ENCODE peak calls at places on chromosomes 7 and 10, in six cellular contexts. A, J, Y, C, H and G are unnamed samples.

GRCh38 chr10:116699783-116700150 is 42.6 kb downstream of the HSPA12A start:
- DNase-seq in A (no peak), C (no peak), J (no peak), H (no peak), Y (no peak), G (no peak)

GRCh38 chr10:8640878-8641277 is 586.4 kb downstream of the GATA3 start:
- DNase-seq in A (no peak), C (no peak), H (no peak), J (no peak), Y (no peak), G (no peak)

GRCh38 chr7:21916629-21917028 is 29.1 kb downstream of the CDCA7L start:
- DNase-seq in A (no peak), J (no peak), C (no peak), Y (no peak), H (no peak), G (no peak)

GRCh38 chr7:139035588-139036353 is at the start of gene ZC3HAV1L:
- DNase-seq in C (no peak), J (no peak), H (no peak), Y (peak), A (peak), G (peak)

GRCh38 chr7:38796636-38797501 is 112.1 kb downstream of the VPS41 start:
- DNase-seq in J (peak), Y (peak), C (no peak), H (peak), A (peak), G (peak)

GRCh38 chr10:132488231-132488821 is 49.3 kb upstream of the INPP5A start:
- DNase-seq in J (no peak), H (no peak), A (no peak), C (no peak), Y (no peak), G (no peak)

GRCh38 chr10:83605783-83606182 is 533.5 kb upstream of the GHITM start:
- DNase-seq in Y (no peak), H (no peak), A (no peak), C (no peak), J (no peak), G (no peak)

GRCh38 chr10:51700228-51700835 is 937 bp upstream of the CSTF2T start:
- DNase-seq in J (no peak), H (peak), Y (no peak), A (no peak), C (no peak), G (no peak)

GRCh38 chr7:46032936-46033335 is 111.9 kb upstream of the IGFBP3 start:
- DNase-seq in H (no peak), C (no peak), Y (no peak), A (no peak), J (no peak), G (peak)

DNA sequence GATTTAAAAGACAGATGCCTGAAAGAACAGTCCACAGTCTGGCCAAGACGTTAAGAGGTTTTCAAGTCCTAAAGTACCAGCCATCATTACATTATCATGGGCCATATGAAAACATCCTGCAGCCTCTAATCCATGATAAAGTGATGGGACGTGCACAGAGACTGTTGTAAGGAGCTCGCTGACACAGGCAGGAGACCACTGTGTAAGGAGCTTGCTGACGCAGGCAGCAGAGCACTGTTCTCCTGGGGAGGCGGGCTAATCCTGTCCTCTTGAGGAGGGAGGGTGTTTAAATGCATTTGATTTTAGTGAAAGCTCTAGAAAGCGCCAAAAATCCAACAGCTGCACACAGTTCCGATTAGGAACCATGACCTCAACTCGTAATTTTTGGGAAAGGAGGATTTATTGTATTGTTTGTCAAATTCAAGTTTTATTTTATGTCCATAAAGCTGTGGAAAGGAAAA is 16.9 kb downstream of the SVIL start:
- DNase-seq in Y (no peak), A (no peak), H (no peak), C (no peak), J (no peak), G (no peak)
- TF ChIP-seq JUND in Y (no peak), A (no peak), H (no peak), C (no peak), J (no peak), G (no peak)

DNA sequence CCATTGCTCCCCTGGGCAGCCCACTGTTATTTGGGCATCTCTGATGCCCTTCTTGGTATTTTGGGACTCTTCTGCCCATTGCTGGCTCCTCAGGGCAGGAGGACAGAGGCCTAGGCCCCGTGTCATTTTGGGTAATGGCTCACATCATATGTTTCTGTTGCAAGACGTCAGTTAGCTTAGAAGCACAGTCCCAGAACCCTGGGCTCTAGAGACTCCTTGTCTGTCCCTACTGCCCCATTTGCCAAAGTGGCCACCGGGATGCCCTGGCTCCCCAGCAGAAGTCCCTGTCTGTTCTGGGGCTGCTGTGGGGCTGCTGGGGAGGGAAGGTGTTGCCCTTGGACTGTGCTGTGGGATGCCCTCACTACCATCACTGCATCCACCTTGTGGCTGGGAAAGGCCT is 48.8 kb downstream of the ADCYAP1R1 start:
- DNase-seq in H (no peak), A (no peak), Y (no peak), J (no peak), C (no peak), G (no peak)
- TF ChIP-seq JUND in H (no peak), A (no peak), Y (no peak), J (no peak), C (no peak), G (no peak)

DNA sequence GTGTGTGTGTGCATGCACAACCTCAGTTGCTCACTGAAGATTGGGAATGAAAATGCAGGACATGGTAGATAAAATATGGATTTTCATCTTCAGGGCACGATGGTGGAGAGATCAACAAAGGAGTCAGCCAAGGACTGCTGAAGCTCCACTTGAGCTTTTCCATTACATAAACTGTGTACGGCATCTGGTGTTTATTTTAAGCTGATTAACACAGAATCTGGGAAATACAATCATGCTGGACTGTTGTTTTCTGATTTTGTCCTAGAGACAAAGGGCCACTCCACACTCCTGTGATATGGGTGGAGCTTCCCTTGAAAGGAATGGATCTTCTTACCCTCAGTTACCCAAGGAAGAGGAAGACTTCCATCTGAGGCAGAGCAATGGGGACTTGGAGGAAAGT is 120.6 kb downstream of the SAMD9 start:
- DNase-seq in Y (no peak), J (no peak), H (no peak), A (no peak), C (no peak), G (no peak)
- TF ChIP-seq JUND in Y (no peak), J (no peak), H (no peak), A (no peak), C (no peak), G (no peak)

GRCh38 chr10:125006188-125006680 is 64.3 kb downstream of the ZRANB1 start:
- DNase-seq in A (no peak), Y (no peak), C (no peak), H (no peak), J (no peak), G (no peak)
- TF ChIP-seq JUND in A (no peak), Y (no peak), C (no peak), H (no peak), J (no peak), G (no peak)

GRCh38 chr7:151868805-151869188 is 8.1 kb downstream of the PRKAG2 start:
- DNase-seq in C (no peak), J (no peak), A (no peak), Y (no peak), H (no peak), G (no peak)
- TF ChIP-seq JUND in C (no peak), J (no peak), A (no peak), Y (no peak), H (no peak), G (no peak)

DNA sequence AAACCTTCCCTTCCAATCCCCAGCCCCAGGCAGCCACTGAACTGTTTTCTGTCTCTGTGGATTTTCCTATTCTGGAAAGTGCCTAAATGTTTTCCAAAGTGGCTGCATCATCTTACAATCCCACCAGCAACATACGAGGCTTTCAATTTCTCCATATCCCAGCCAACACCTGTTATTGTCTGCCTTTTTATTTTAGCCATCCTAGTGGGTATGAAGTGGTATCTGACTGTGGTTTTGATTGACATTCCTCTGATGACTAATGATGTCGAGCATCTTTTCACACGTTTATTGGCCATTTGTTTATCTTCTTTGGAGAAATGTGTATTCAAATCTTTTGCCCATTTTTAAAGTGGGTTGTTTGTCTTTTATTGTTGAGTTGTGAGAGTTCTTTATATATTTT is 6.2 kb upstream of the SMC3 start:
- DNase-seq in A (no peak), H (no peak), C (no peak), J (no peak), Y (no peak), G (no peak)
- TF ChIP-seq JUND in A (no peak), H (no peak), C (no peak), J (no peak), Y (no peak), G (no peak)

GRCh38 chr10:120422459-120422858 is 34.6 kb upstream of the PLPP4 start:
- DNase-seq in A (no peak), J (no peak), H (no peak), Y (no peak), C (peak), G (no peak)
- TF ChIP-seq JUND in A (no peak), J (no peak), H (no peak), Y (no peak), C (no peak), G (no peak)

DNA sequence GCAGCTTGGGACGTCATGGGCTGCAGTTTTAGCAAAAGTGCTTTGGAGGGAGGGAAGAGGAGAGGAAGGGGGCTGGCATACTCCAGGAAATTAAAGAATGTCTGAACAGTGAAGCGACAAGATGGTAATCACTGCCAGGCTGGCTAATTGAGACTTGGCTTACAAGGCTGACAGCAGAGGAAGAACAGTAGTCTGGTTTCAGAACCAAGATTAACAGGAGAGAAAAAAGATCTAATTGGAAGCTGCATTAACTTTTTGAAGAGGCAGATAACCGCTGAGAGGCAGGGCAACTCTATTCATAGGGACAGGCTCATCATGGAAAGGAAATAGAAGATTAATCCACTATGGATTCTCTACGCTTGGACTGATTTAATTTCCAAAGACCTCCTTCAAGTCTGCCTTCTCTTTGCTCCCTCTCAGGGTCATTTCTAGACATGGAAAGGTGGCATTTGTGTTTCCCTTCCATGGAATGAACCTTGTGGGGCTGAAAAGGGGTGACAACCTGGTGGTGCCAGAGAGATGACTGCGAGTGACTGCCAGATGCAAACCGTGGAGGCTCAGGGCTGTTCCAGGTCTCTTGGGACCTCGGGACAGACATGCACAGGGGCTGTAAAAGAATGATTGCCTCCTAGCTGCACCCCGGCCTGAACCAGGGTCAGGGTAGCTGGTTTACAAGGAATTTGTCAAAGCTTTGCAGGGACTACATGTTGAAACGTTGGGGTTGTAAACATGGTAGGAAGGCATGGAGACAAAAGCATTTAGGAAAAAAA is 210.2 kb upstream of the NPY start:
- DNase-seq in H (no peak), A (no peak), C (no peak), J (no peak), Y (no peak), G (no peak)
- TF ChIP-seq JUND in H (no peak), A (no peak), C (no peak), J (no peak), Y (no peak), G (no peak)

GRCh38 chr10:74585231-74586087 is 240.9 kb upstream of the KAT6B start:
- DNase-seq in Y (no peak), H (no peak), C (no peak), A (no peak), J (peak), G (no peak)

GRCh38 chr10:74587109-74587508 is 239.3 kb upstream of the KAT6B start:
- DNase-seq in A (no peak), Y (no peak), J (no peak), C (no peak), H (no peak), G (no peak)

GRCh38 chr10:74589226-74589673 is 237.2 kb upstream of the KAT6B start:
- DNase-seq in C (no peak), J (peak), Y (no peak), A (no peak), H (peak), G (no peak)

GRCh38 chr10:74586088-74586585 is 240.3 kb upstream of the KAT6B start:
- DNase-seq in J (peak), Y (no peak), H (peak), C (no peak), A (no peak), G (no peak)
- TF ChIP-seq JUND in J (no peak), Y (no peak), H (no peak), C (no peak), A (no peak), G (no peak)